ENCODE peak calls at places on chromosome 22, in five cellular contexts. M, T, K, R and X are unnamed samples.

GRCh38 chr22:36776722-36777121 is 803 bp upstream of the IFT27 start:
- DNase-seq in T (no peak), M (no peak), K (no peak), R (no peak), X (no peak)

GRCh38 chr22:46515208-46516111 is 22.0 kb downstream of the CELSR1 start:
- DNase-seq in R (no peak), T (peak), K (no peak), M (peak), X (no peak)

GRCh38 chr22:40348025-40348658 is 1.8 kb downstream of the ADSL start:
- DNase-seq in T (peak), M (peak), K (no peak), R (peak), X (peak)

GRCh38 chr22:35399114-35399677 is 744 bp upstream of the MCM5 start:
- DNase-seq in R (no peak), K (peak), T (no peak), M (no peak), X (no peak)

GRCh38 chr22:33544707-33545106 is 375.6 kb downstream of the LARGE1 start:
- DNase-seq in R (no peak), K (no peak), M (no peak), T (peak), X (peak)

GRCh38 chr22:35418088-35418487 is 18.1 kb downstream of the MCM5 start:
- DNase-seq in T (peak), R (no peak), K (peak), M (no peak), X (no peak)

GRCh38 chr22:50298937-50299656 is 8.3 kb downstream of the PLXNB2 start:
- DNase-seq in K (no peak), T (peak), M (no peak), R (peak), X (peak)

GRCh38 chr22:23743303-23743705 is 7.6 kb downstream of the ZNF70 start:
- DNase-seq in T (no peak), K (no peak), M (peak), R (no peak), X (no peak)

GRCh38 chr22:19893363-19893762 is 38.7 kb upstream of the GNB1L start:
- DNase-seq in M (no peak), K (peak), T (no peak), R (no peak), X (no peak)
- H3K4me3 ChIP-seq in M (no peak), K (no peak), T (no peak), R (no peak), X (no peak)

DNA sequence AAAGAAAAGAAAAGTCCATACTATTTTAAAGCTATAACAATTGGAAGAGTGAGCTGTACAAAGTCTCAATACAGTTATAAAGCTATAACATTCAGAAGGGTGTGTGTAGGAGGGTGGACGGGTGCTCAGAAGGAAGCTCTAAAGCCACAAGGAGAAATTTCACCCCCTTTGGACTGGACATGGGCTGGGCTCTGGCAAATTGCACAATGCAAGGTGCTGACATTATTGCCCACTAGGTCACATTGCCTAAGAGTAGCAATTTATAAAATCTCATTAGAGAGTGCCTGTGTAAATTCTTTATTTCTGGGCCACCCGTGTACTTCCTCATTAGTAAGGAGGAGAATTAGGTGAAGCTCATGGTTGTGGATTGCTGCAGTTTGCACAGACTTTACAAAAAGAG is 5.7 kb upstream of the APOBEC3A start:
- DNase-seq in K (no peak), R (no peak), T (no peak), M (no peak), X (no peak)
- TF ChIP-seq CTCF in K (no peak), R (no peak), T (no peak), M (no peak), X (no peak)

DNA sequence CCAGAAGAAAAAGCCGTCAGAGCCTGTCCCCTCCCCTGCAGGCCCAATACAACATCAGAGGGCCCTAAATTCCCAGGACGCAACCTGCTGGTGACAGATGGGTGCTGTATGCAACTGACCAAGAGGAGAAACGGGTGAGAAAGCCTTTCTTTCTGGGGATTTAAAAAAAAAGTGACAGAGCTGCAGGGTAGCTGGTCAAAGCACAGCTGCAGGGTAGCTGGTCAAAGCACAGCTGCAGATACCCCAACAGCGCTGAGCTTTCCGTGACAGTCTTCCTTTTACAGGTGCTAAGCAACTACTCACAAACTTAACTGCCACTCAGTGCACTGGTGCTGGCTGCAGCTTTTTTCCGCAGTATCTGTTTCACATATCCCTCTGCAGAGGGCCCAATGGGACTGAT is 17.8 kb downstream of the AP1B1 start:
- DNase-seq in R (peak), K (no peak), M (no peak), T (no peak), X (no peak)
- H3K4me3 ChIP-seq in R (peak), K (no peak), M (no peak), T (no peak), X (no peak)

GRCh38 chr22:30250039-30250565 is 3.5 kb upstream of the LIF start:
- DNase-seq in R (no peak), K (no peak), T (no peak), M (no peak), X (no peak)

GRCh38 chr22:30250713-30251267 is 4.2 kb upstream of the LIF start:
- DNase-seq in M (no peak), K (peak), R (no peak), T (peak), X (no peak)

GRCh38 chr22:30253205-30253852 is 6.8 kb upstream of the LIF start:
- DNase-seq in T (peak), M (peak), K (peak), R (no peak), X (peak)

GRCh38 chr22:30252411-30253204 is 6.0 kb upstream of the LIF start:
- DNase-seq in R (no peak), K (no peak), T (no peak), M (no peak), X (no peak)

GRCh38 chr22:30251661-30252226 is 5.2 kb upstream of the LIF start:
- DNase-seq in K (no peak), R (no peak), M (no peak), T (peak), X (no peak)
- TF ChIP-seq CTCF in K (no peak), R (no peak), M (no peak), T (no peak), X (no peak)

DNA sequence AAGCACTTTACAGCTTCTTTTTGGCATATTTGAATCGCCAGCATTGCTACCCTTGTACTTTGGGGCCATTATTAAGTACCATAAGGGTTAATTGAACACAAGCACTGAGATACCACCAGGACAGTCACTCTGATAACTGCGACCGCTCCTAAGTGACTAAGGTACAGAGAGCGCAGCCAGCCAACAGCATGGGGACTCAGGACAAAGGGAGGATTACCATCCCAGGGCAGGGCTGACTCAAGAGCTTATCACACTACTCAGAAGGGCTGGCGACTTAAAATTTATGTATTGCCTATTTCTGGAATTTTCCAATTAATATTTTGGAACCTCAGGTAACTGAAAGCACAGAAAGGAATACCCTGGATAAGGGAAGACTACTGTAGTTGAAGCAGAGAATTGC is 479 bp downstream of the ZNF280A start:
- DNase-seq in K (no peak), R (peak), M (no peak), T (no peak), X (peak)
- H3K4me3 ChIP-seq in K (no peak), R (peak), M (no peak), T (no peak), X (peak)